ENCODE peak calls at places on chromosomes 1 and 21, in eight cellular contexts. U is RPMI8226; M is cerebellar cortex; Q is GM20000; K is activated naive CD8-positive, alpha-beta T cell treated with anti-CD3 and anti-CD28 coated beads for 36 hours; B is caudate nucleus; L is HEK293T; Z is transverse colon. W is an unnamed sample.

GRCh38 chr1:88612299-88612698 is 71.8 kb upstream of the PKN2 start:
- DNase-seq in U (no peak), M (no peak), Q (no peak), K (no peak), B (no peak), L (no peak), Z (peak), W (peak)

GRCh38 chr1:183734600-183735036 is 70.3 kb upstream of the RGL1 start:
- DNase-seq in U (no peak), M (peak), Q (no peak), K (no peak), B (peak), L (no peak), Z (no peak), W (peak)

GRCh38 chr1:160410412-160411005 is 10.1 kb downstream of the VANGL2 start:
- DNase-seq in U (no peak), M (no peak), Q (no peak), K (no peak), B (no peak), L (no peak), Z (no peak), W (peak)

GRCh38 chr1:93814059-93814794 is 64.8 kb downstream of the DNTTIP2 start:
- DNase-seq in U (peak), M (peak), Q (peak), K (peak), B (peak), L (peak), Z (peak), W (peak)

GRCh38 chr1:59692591-59692990 is 122.2 kb upstream of the HOOK1 start:
- DNase-seq in U (no peak), M (no peak), Q (no peak), K (no peak), B (no peak), L (no peak), Z (no peak), W (no peak)

GRCh38 chr1:17198476-17199258 is 6.3 kb upstream of the PADI1 start:
- DNase-seq in U (no peak), M (no peak), Q (no peak), K (no peak), B (no peak), L (no peak), Z (no peak), W (no peak)

GRCh38 chr1:41442697-41443251 is 41.7 kb downstream of the EDN2 start:
- DNase-seq in U (no peak), M (no peak), Q (no peak), K (no peak), B (no peak), L (no peak), Z (no peak), W (no peak)

GRCh38 chr1:207007352-207008033 is 25.1 kb downstream of the C1orf116 start:
- DNase-seq in U (no peak), M (no peak), Q (no peak), K (no peak), B (no peak), L (no peak), Z (no peak), W (peak)

GRCh38 chr1:189775343-189775742 is 702.3 kb downstream of the BRINP3 start:
- DNase-seq in U (no peak), M (no peak), Q (no peak), K (no peak), B (no peak), L (no peak), Z (no peak), W (no peak)

GRCh38 chr1:85078903-85079302 is 30.6 kb upstream of the MCOLN3 start:
- DNase-seq in U (no peak), M (peak), Q (no peak), K (no peak), B (no peak), L (peak), Z (no peak), W (no peak)

GRCh38 chr1:152348447-152348846 is 11.4 kb downstream of the FLG2 start:
- DNase-seq in U (no peak), M (no peak), Q (no peak), K (no peak), B (no peak), L (no peak), Z (no peak), W (no peak)

GRCh38 chr1:119253366-119253765 is 112.9 kb upstream of the WARS2 start:
- DNase-seq in U (no peak), M (no peak), Q (no peak), K (no peak), B (no peak), L (no peak), Z (no peak), W (no peak)

GRCh38 chr21:46154955-46155513 is 345 bp downstream of the FTCD start:
- DNase-seq in U (no peak), M (no peak), Q (no peak), K (no peak), B (no peak), L (no peak), Z (peak), W (no peak)

GRCh38 chr1:14826172-14826636 is 227.7 kb downstream of the KAZN start:
- DNase-seq in U (no peak), M (peak), Q (no peak), K (no peak), B (no peak), L (no peak), Z (peak), W (no peak)

GRCh38 chr1:64043328-64043727 is 160.1 kb upstream of the UBE2U start:
- DNase-seq in U (no peak), M (no peak), Q (no peak), K (no peak), B (no peak), L (no peak), Z (no peak), W (no peak)

GRCh38 chr1:116881879-116882520 is 27.7 kb upstream of the PTGFRN start:
- DNase-seq in U (no peak), M (peak), Q (peak), K (peak), B (no peak), L (peak), Z (peak), W (no peak)

GRCh38 chr21:34580181-34580700 is 34.7 kb downstream of the RCAN1 start:
- DNase-seq in U (no peak), M (no peak), Q (no peak), K (no peak), B (no peak), L (no peak), Z (peak), W (no peak)

GRCh38 chr1:171661076-171661650 is 8.7 kb upstream of the MYOC start:
- DNase-seq in U (no peak), M (no peak), Q (no peak), K (no peak), B (no peak), L (no peak), Z (no peak), W (no peak)

GRCh38 chr21:32687946-32688345 is 39.9 kb downstream of the SYNJ1 start:
- DNase-seq in U (no peak), M (no peak), Q (no peak), K (no peak), B (no peak), L (no peak), Z (no peak), W (no peak)

GRCh38 chr1:180503274-180503862 is 991 bp upstream of the ACBD6 start:
- DNase-seq in U (peak), M (no peak), Q (peak), K (no peak), B (no peak), L (no peak), Z (peak), W (no peak)

GRCh38 chr1:209595032-209595431 is 11.5 kb downstream of the CAMK1G start:
- DNase-seq in U (no peak), M (no peak), Q (no peak), K (no peak), B (no peak), L (no peak), Z (no peak), W (no peak)

GRCh38 chr1:204376919-204377799 is 17.4 kb upstream of the PLEKHA6 start:
- DNase-seq in U (no peak), M (no peak), Q (no peak), K (no peak), B (no peak), L (no peak), Z (peak), W (no peak)

GRCh38 chr1:248847956-248848561 is 10.0 kb downstream of the ZNF672 start:
- DNase-seq in U (no peak), M (no peak), Q (no peak), K (no peak), B (no peak), L (no peak), Z (no peak), W (no peak)

GRCh38 chr1:15620155-15620545 is 2.9 kb downstream of the DDI2 start:
- DNase-seq in U (no peak), M (no peak), Q (no peak), K (no peak), B (no peak), L (no peak), Z (no peak), W (no peak)

GRCh38 chr1:172849653-172850052 is 190.8 kb downstream of the FASLG start:
- DNase-seq in U (no peak), M (no peak), Q (no peak), K (no peak), B (no peak), L (no peak), Z (no peak), W (no peak)

GRCh38 chr1:204398197-204399125 is 13.2 kb downstream of the PPP1R15B start:
- DNase-seq in U (peak), M (peak), Q (peak), K (peak), B (no peak), L (peak), Z (peak), W (peak)

GRCh38 chr1:109926662-109927300 is 16.1 kb downstream of the CSF1 start:
- DNase-seq in U (no peak), M (no peak), Q (no peak), K (no peak), B (no peak), L (no peak), Z (no peak), W (no peak)

GRCh38 chr1:201562659-201563405 is 23.9 kb downstream of the NAV1 start:
- DNase-seq in U (no peak), M (no peak), Q (no peak), K (no peak), B (no peak), L (no peak), Z (no peak), W (no peak)

GRCh38 chr21:42454791-42455190 is 41.2 kb downstream of the RSPH1 start:
- DNase-seq in U (no peak), M (no peak), Q (no peak), K (no peak), B (no peak), L (no peak), Z (no peak), W (no peak)

GRCh38 chr1:180215856-180216625 is 14.0 kb upstream of the LHX4 start:
- DNase-seq in U (no peak), M (no peak), Q (no peak), K (no peak), B (no peak), L (no peak), Z (no peak), W (no peak)

GRCh38 chr21:26719750-26720149 is 125.5 kb downstream of the ADAMTS1 start:
- DNase-seq in U (no peak), M (peak), Q (no peak), K (no peak), B (no peak), L (no peak), Z (no peak), W (no peak)

GRCh38 chr21:36126166-36126565 is 8.7 kb upstream of the CBR3 start:
- DNase-seq in U (no peak), M (no peak), Q (no peak), K (no peak), B (no peak), L (no peak), Z (no peak), W (no peak)

GRCh38 chr1:203860396-203860951 is 925 bp upstream of the SNRPE start:
- DNase-seq in U (no peak), M (peak), Q (no peak), K (no peak), B (no peak), L (peak), Z (peak), W (no peak)

GRCh38 chr1:57770772-57771171 is 346.9 kb upstream of the DAB1 start:
- DNase-seq in U (peak), M (peak), Q (no peak), K (no peak), B (no peak), L (peak), Z (no peak), W (no peak)